ENCODE peak calls at places on chromosomes 5 and 9, in seven cellular contexts. One of them, this sample, is unnamed.

GRCh38 chr5:167294861-167295685 is 996.4 kb upstream of the WWC1 start:
- DNase-seq in tibial nerve: no peak
- DNase-seq in ascending aorta: no peak
- DNase-seq in CD8-positive, alpha-beta T cell: no peak
- DNase-seq in sigmoid colon: no peak
- DNase-seq in adrenal gland: peak; percentile 19
- DNase-seq in left lung: no peak
- DNase-seq in this sample: no peak

GRCh38 chr5:148401604-148402003 is 17.8 kb downstream of the FBXO38 start:
- DNase-seq in tibial nerve: no peak
- DNase-seq in ascending aorta: no peak
- DNase-seq in CD8-positive, alpha-beta T cell: no peak
- DNase-seq in sigmoid colon: no peak
- DNase-seq in adrenal gland: no peak
- DNase-seq in left lung: no peak
- DNase-seq in this sample: no peak

GRCh38 chr9:113350937-113351336 is 1.6 kb downstream of the BSPRY start:
- DNase-seq in tibial nerve: no peak
- DNase-seq in ascending aorta: no peak
- DNase-seq in CD8-positive, alpha-beta T cell: no peak
- DNase-seq in sigmoid colon: no peak
- DNase-seq in adrenal gland: no peak
- DNase-seq in left lung: no peak
- DNase-seq in this sample: no peak

GRCh38 chr5:151295138-151295537 is 8.4 kb downstream of the SLC36A3 start:
- DNase-seq in tibial nerve: no peak
- DNase-seq in ascending aorta: no peak
- DNase-seq in CD8-positive, alpha-beta T cell: no peak
- DNase-seq in sigmoid colon: no peak
- DNase-seq in adrenal gland: no peak
- DNase-seq in left lung: no peak
- DNase-seq in this sample: no peak

GRCh38 chr5:148443998-148444397 is 60.2 kb downstream of the FBXO38 start:
- DNase-seq in tibial nerve: no peak
- DNase-seq in ascending aorta: no peak
- DNase-seq in CD8-positive, alpha-beta T cell: peak; percentile 18
- DNase-seq in sigmoid colon: peak; percentile 66
- DNase-seq in adrenal gland: peak; percentile 61
- DNase-seq in left lung: no peak
- DNase-seq in this sample: peak; percentile 33

GRCh38 chr5:32275421-32275765 is 37.3 kb downstream of the MTMR12 start:
- DNase-seq in tibial nerve: no peak
- DNase-seq in ascending aorta: no peak
- DNase-seq in CD8-positive, alpha-beta T cell: no peak
- DNase-seq in sigmoid colon: no peak
- DNase-seq in adrenal gland: no peak
- DNase-seq in left lung: no peak
- DNase-seq in this sample: no peak

GRCh38 chr5:55509768-55510522 is 24.8 kb downstream of the PLPP1 start:
- DNase-seq in tibial nerve: no peak
- DNase-seq in ascending aorta: no peak
- DNase-seq in CD8-positive, alpha-beta T cell: no peak
- DNase-seq in sigmoid colon: no peak
- DNase-seq in adrenal gland: no peak
- DNase-seq in left lung: no peak
- DNase-seq in this sample: no peak

GRCh38 chr9:109640232-109641078 is 139.5 kb upstream of the PALM2AKAP2 start:
- DNase-seq in tibial nerve: no peak
- DNase-seq in ascending aorta: no peak
- DNase-seq in CD8-positive, alpha-beta T cell: no peak
- DNase-seq in sigmoid colon: peak; percentile 65
- DNase-seq in adrenal gland: peak; percentile 42
- DNase-seq in left lung: peak; percentile 84
- DNase-seq in this sample: peak; percentile 36

GRCh38 chr5:150774145-150774544 is 4.4 kb upstream of the SMIM3 start:
- DNase-seq in tibial nerve: no peak
- DNase-seq in ascending aorta: no peak
- DNase-seq in CD8-positive, alpha-beta T cell: no peak
- DNase-seq in sigmoid colon: no peak
- DNase-seq in adrenal gland: no peak
- DNase-seq in left lung: no peak
- DNase-seq in this sample: no peak

GRCh38 chr5:57316798-57317327 is 143.0 kb downstream of the GPBP1 start:
- DNase-seq in tibial nerve: no peak
- DNase-seq in ascending aorta: no peak
- DNase-seq in CD8-positive, alpha-beta T cell: no peak
- DNase-seq in sigmoid colon: no peak
- DNase-seq in adrenal gland: peak; percentile 34
- DNase-seq in left lung: no peak
- DNase-seq in this sample: no peak

GRCh38 chr5:84343171-84343570 is 41.5 kb downstream of the EDIL3 start:
- DNase-seq in tibial nerve: no peak
- DNase-seq in ascending aorta: no peak
- DNase-seq in CD8-positive, alpha-beta T cell: no peak
- DNase-seq in sigmoid colon: no peak
- DNase-seq in adrenal gland: no peak
- DNase-seq in left lung: no peak
- DNase-seq in this sample: no peak

GRCh38 chr9:128118472-128118857 is 9.1 kb downstream of the PTGES2 start:
- DNase-seq in tibial nerve: no peak
- DNase-seq in ascending aorta: no peak
- DNase-seq in CD8-positive, alpha-beta T cell: no peak
- DNase-seq in sigmoid colon: peak; percentile 30
- DNase-seq in adrenal gland: peak; percentile 8
- DNase-seq in left lung: peak; percentile 1
- DNase-seq in this sample: peak; percentile 8

GRCh38 chr9:27451207-27451792 is 72.8 kb upstream of the IFNK start:
- DNase-seq in tibial nerve: no peak
- DNase-seq in ascending aorta: no peak
- DNase-seq in CD8-positive, alpha-beta T cell: no peak
- DNase-seq in sigmoid colon: no peak
- DNase-seq in adrenal gland: no peak
- DNase-seq in left lung: no peak
- DNase-seq in this sample: no peak

GRCh38 chr5:16579142-16579541 is 37.7 kb downstream of the RETREG1 start:
- DNase-seq in tibial nerve: no peak
- DNase-seq in ascending aorta: no peak
- DNase-seq in CD8-positive, alpha-beta T cell: no peak
- DNase-seq in sigmoid colon: peak; percentile 77
- DNase-seq in adrenal gland: no peak
- DNase-seq in left lung: no peak
- DNase-seq in this sample: peak; percentile 65

DNA sequence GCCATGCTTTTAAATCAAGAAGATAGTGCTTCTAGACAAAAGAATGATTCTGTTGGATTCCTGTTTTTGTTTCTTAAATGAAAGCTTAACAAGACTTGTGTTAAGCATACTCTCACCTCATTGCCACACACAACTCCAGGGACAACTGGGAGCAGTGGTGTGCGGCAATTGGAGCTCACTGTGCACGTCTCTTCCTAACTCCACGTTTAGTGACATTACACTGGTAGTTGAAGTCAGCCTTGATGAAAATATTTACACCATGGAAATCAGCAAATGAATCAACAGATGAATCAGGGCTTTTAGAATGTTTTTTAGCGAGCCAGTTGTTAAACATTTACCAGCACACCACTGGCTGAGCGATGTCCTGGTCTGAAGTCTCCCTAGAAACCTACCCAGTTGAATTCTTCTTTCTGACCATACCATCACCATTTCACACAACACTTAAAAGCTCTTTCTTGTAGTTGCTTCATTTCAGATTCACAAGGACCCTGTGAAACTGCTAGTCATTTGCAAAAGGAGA is 67.3 kb downstream of the KLHL3 start:
- DNase-seq in tibial nerve: no peak
- DNase-seq in ascending aorta: no peak
- DNase-seq in CD8-positive, alpha-beta T cell: no peak
- DNase-seq in sigmoid colon: no peak
- DNase-seq in adrenal gland: no peak
- DNase-seq in left lung: no peak
- DNase-seq in this sample: no peak
- H3K4me3 ChIP-seq in tibial nerve: no peak overlapping the region
- H3K4me3 ChIP-seq in ascending aorta: no peak overlapping the region
- H3K4me3 ChIP-seq in CD8-positive, alpha-beta T cell: no peak overlapping the region
- H3K4me3 ChIP-seq in sigmoid colon: no peak overlapping the region
- H3K4me3 ChIP-seq in adrenal gland: no peak overlapping the region
- H3K4me3 ChIP-seq in left lung: no peak overlapping the region
- H3K4me3 ChIP-seq in this sample: no peak overlapping the region

GRCh38 chr5:162196351-162196750 is 128.8 kb downstream of the GABRG2 start:
- DNase-seq in tibial nerve: no peak
- DNase-seq in ascending aorta: no peak
- DNase-seq in CD8-positive, alpha-beta T cell: no peak
- DNase-seq in sigmoid colon: no peak
- DNase-seq in adrenal gland: no peak
- DNase-seq in left lung: no peak
- DNase-seq in this sample: no peak
- H3K4me1 ChIP-seq in tibial nerve: no peaks in the 10 kb centered on the region
- H3K4me1 ChIP-seq in ascending aorta: no peaks in the 10 kb centered on the region
- H3K4me1 ChIP-seq in CD8-positive, alpha-beta T cell: no peaks in the 10 kb centered on the region
- H3K4me1 ChIP-seq in sigmoid colon: no peaks in the 10 kb centered on the region
- H3K4me1 ChIP-seq in adrenal gland: no peaks in the 10 kb centered on the region
- H3K4me1 ChIP-seq in left lung: no peaks in the 10 kb centered on the region
- H3K4me1 ChIP-seq in this sample: no peaks in the 10 kb centered on the region

GRCh38 chr5:174402224-174402812 is 322.1 kb upstream of the MSX2 start:
- DNase-seq in tibial nerve: no peak
- DNase-seq in ascending aorta: no peak
- DNase-seq in CD8-positive, alpha-beta T cell: no peak
- DNase-seq in sigmoid colon: no peak
- DNase-seq in adrenal gland: no peak
- DNase-seq in left lung: no peak
- DNase-seq in this sample: no peak
- TF ChIP-seq CTCF in tibial nerve: no peak
- TF ChIP-seq CTCF in ascending aorta: no peak
- TF ChIP-seq CTCF in CD8-positive, alpha-beta T cell: no peak
- TF ChIP-seq CTCF in sigmoid colon: no peak
- TF ChIP-seq CTCF in adrenal gland: no peak
- TF ChIP-seq CTCF in left lung: no peak
- TF ChIP-seq CTCF in this sample: no peak

DNA sequence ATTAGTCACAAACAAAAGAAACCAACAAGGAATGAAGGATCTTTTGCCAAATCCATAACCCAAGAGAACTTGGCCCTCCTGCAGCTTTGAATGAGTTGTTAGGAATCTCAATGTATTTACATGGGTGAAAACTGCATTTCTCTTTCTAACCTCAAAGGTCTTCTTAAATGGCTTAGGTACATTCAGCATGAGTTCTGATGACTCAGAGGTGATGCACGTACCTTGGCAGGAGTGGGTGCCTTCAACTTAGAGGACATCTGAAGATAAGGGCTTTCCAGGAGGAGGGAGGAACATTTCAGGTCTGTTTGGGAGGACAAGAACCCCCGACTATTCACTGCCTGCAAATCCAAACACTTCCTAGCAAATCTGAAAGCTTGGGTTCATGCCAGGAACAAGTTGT is 65.8 kb downstream of the IRX2 start:
- DNase-seq in tibial nerve: no peak
- DNase-seq in ascending aorta: no peak
- DNase-seq in CD8-positive, alpha-beta T cell: no peak
- DNase-seq in sigmoid colon: no peak
- DNase-seq in adrenal gland: no peak
- DNase-seq in left lung: no peak
- DNase-seq in this sample: no peak
- H3K4me3 ChIP-seq in tibial nerve: no peak overlapping the region
- H3K4me3 ChIP-seq in ascending aorta: no peak overlapping the region
- H3K4me3 ChIP-seq in CD8-positive, alpha-beta T cell: no peak overlapping the region
- H3K4me3 ChIP-seq in sigmoid colon: no peak overlapping the region
- H3K4me3 ChIP-seq in adrenal gland: no peak overlapping the region
- H3K4me3 ChIP-seq in left lung: no peak overlapping the region
- H3K4me3 ChIP-seq in this sample: no peak overlapping the region

This sample was measured in pancreas.